ENCODE peak calls at places on chromosome 17, in five cellular contexts. V, Q, J, L and A are unnamed samples.

GRCh38 chr17:681738-682137 is 32.9 kb downstream of the VPS53 start:
- DNase-seq in V (peak), Q (peak), J (no peak), L (no peak), A (peak)

GRCh38 chr17:11882716-11883115 is 114.6 kb downstream of the ZNF18 start:
- DNase-seq in V (no peak), Q (no peak), J (no peak), L (no peak), A (no peak)

GRCh38 chr17:32516940-32517711 is 30.3 kb downstream of the CDK5R1 start:
- DNase-seq in V (no peak), Q (no peak), J (no peak), L (no peak), A (no peak)

GRCh38 chr17:82800885-82801284 is 38.9 kb downstream of the ZNF750 start:
- DNase-seq in V (no peak), Q (no peak), J (no peak), L (no peak), A (no peak)

GRCh38 chr17:38705523-38705802 is 390 bp downstream of the MLLT6 start:
- DNase-seq in V (no peak), Q (no peak), J (no peak), L (no peak), A (no peak)

GRCh38 chr17:79843917-79844815 is 4.9 kb upstream of the CBX4 start:
- DNase-seq in V (peak), Q (no peak), J (peak), L (peak), A (peak)

GRCh38 chr17:39834017-39834416 is 30.1 kb downstream of the IKZF3 start:
- DNase-seq in V (no peak), Q (no peak), J (no peak), L (no peak), A (no peak)

GRCh38 chr17:74453665-74454196 is 12.7 kb upstream of the CD300A start:
- DNase-seq in V (no peak), Q (no peak), J (peak), L (peak), A (no peak)

GRCh38 chr17:49742256-49742655 is 21.7 kb downstream of the FAM117A start:
- DNase-seq in V (no peak), Q (no peak), J (no peak), L (no peak), A (no peak)

GRCh38 chr17:17682293-17682736 is 1.1 kb downstream of the RAI1 start:
- DNase-seq in V (peak), Q (no peak), J (no peak), L (no peak), A (peak)

GRCh38 chr17:17680477-17681186 is 626 bp upstream of the RAI1 start:
- DNase-seq in V (no peak), Q (no peak), J (no peak), L (no peak), A (no peak)

GRCh38 chr17:17681744-17682292 is 560 bp downstream of the RAI1 start:
- DNase-seq in V (no peak), Q (no peak), J (no peak), L (no peak), A (no peak)

GRCh38 chr17:17679748-17680147 is 1.5 kb upstream of the RAI1 start:
- DNase-seq in V (no peak), Q (no peak), J (no peak), L (no peak), A (no peak)

DNA sequence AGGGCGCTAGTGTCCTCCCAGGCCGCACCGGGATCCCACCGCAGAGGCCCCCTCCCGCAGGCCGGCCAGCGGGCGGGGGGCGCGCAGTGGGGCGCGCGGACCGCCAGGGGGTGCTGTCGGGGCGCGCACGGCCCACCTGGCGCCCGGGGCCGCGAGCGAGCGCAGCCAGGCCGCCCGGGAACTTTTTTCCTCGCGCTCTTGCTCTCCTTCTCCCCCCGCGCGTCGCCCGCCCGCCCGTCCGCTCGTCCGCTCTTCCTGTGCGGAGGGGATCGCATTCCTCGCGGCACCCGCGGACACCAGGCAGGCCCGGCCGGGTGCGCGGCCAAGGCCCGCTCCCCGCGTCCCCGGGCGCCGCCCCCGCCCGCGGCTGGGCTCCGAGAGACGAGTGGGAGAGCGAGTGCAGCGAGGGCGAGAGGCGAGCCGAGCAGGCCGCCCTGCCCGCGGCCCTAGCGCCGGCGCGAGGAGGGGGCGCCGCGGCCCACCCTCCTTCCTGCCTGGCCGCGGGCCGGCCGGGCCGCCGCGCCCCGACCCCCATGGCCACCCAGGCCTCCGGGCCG is at the start of gene RAI1:
- DNase-seq in V (peak), Q (no peak), J (peak), L (peak), A (peak)
- H2AFZ ChIP-seq in V (no peak), Q (peak), J (no peak), L (no peak), A (peak)

GRCh38 chr17:3514873-3515272 is 39.1 kb downstream of the ASPA start:
- DNase-seq in V (no peak), Q (no peak), J (no peak), L (no peak), A (no peak)

GRCh38 chr17:3512512-3513171 is 36.8 kb downstream of the ASPA start:
- DNase-seq in V (no peak), Q (peak), J (no peak), L (no peak), A (peak)

GRCh38 chr17:3510090-3510489 is 34.3 kb downstream of the ASPA start:
- DNase-seq in V (no peak), Q (no peak), J (no peak), L (no peak), A (no peak)

GRCh38 chr17:3511841-3512511 is 36.2 kb downstream of the ASPA start:
- DNase-seq in V (no peak), Q (no peak), J (no peak), L (no peak), A (peak)

DNA sequence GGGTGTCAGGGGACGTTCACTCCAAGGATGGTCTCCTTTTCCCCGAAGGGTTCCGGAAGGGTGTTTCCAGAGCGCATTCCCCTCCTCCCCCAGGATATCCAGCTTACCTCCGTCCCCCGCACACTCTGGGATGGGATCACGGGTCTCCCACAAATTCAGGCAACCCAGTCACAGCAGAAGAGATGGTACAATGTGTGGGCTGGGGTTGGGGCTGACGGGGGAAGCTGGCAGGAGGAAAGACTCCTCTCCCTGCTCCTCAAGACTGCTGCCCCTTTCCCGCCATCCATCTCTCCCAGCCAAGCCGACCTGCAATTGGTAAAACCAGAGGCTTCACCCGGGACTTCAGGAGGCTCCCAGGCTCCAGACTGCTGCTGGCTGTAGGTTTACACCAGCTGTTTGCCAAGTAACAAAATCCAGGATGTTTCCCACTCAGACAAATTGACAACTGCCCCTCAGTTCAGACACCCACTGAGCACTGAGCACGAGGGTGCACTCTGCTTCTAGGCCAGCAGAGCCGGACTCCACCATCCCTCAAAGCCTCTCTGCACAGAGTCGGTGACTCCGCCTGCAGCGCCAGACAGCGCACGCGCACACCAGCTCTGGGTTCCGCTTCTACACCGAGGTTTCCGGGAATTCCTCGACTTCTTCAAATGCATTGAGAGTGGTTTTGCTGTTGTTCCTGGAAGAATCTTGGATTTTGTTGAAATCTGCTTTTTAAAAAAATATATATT is 37.7 kb downstream of the ASPA start:
- DNase-seq in V (no peak), Q (no peak), J (no peak), L (no peak), A (peak)
- H2BK12ac ChIP-seq in V (no peak), Q (peak), J (no peak), L (no peak), A (peak)

GRCh38 chr17:48725005-48725293 is 2.0 kb downstream of the PRAC2 start:
- DNase-seq in V (peak), Q (no peak), J (no peak), L (no peak), A (no peak)
- H2AFZ ChIP-seq in V (no peak), Q (no peak), J (no peak), L (no peak), A (no peak)

GRCh38 chr17:19574956-19575355 is 41.3 kb downstream of the SLC47A1 start:
- DNase-seq in V (no peak), Q (no peak), J (no peak), L (no peak), A (no peak)

GRCh38 chr17:19583871-19584270 is 50.2 kb downstream of the SLC47A1 start:
- DNase-seq in V (no peak), Q (no peak), J (no peak), L (no peak), A (no peak)

GRCh38 chr17:19579867-19580565 is 46.4 kb downstream of the SLC47A1 start:
- DNase-seq in V (no peak), Q (no peak), J (no peak), L (peak), A (no peak)

GRCh38 chr17:19579192-19579668 is 45.6 kb downstream of the SLC47A1 start:
- DNase-seq in V (no peak), Q (no peak), J (peak), L (peak), A (no peak)

GRCh38 chr17:19578545-19578944 is 44.9 kb downstream of the SLC47A1 start:
- DNase-seq in V (no peak), Q (no peak), J (no peak), L (no peak), A (no peak)
- H2BK12ac ChIP-seq in V (no peak), Q (no peak), J (no peak), L (no peak), A (no peak)

GRCh38 chr17:33967608-33968349 is 287.3 kb upstream of the CCL2 start:
- DNase-seq in V (no peak), Q (no peak), J (no peak), L (no peak), A (no peak)
- H2AFZ ChIP-seq in V (no peak), Q (no peak), J (peak), L (no peak), A (no peak)

DNA sequence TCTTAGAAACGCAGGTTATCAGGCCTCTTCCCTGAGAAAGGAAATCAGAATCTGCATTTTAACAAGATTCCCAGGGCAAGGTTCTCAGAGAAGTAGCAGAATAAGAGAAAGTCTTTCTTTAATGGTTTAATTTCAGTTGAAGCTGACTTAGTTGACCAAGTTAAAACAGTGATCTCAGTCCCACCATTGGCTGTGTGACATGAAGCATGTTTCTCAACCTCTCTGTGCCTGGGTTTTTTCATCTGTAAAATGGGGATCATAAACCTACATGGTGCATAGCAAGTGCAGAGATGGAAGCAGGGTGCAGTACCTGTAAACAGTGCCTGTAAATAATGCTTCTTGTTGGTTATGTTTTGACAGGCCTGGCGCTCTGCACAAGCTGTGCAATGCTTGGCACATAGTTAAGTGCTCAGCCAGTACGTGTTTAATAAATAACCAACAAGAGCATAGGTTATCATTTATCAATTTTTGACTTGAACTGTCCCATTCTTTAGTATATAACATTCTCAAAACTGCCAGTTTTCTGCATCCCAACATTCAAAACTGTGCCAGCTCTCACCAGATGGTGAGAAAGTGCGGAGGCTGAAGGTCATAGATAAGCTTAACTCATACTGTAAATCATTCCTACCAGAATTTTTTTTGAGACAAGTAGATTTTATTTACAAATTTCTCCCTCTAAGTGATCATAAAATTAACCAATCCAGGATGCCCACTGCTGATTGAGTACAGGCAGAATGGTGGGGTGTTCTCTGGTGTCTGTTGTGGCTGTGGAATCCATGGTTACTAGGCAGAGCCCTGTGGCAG is 6.9 kb downstream of the C17orf67 start:
- DNase-seq in V (no peak), Q (no peak), J (no peak), L (no peak), A (no peak)
- H2BK12ac ChIP-seq in V (no peak), Q (no peak), J (no peak), L (no peak), A (no peak)

DNA sequence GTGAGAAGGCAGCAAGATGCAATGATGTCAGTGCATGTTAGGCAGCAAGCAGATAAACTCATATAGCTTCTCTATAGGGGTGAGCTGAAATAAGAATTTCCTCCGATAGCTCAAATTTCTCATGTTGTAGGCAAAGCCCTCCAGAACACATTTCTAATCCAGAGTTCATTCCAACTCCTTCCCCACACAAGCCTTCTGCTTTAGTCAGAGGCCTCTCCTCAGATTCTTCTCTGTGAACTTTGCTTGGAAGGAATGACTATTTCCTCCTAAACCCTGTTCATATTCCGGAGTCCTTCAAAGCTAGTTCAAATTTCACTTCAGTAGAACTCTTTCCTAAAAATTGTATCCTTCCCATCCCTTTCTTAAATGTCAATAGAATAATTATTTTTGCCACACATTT is 144.8 kb downstream of the KCNJ2 start:
- DNase-seq in V (no peak), Q (no peak), J (no peak), L (no peak), A (no peak)
- H2AFZ ChIP-seq in V (no peak), Q (no peak), J (no peak), L (no peak), A (no peak)

GRCh38 chr17:81415681-81416080 is 20.4 kb downstream of the BAHCC1 start:
- DNase-seq in V (no peak), Q (no peak), J (no peak), L (no peak), A (no peak)

GRCh38 chr17:81413497-81414135 is 18.4 kb downstream of the BAHCC1 start:
- DNase-seq in V (no peak), Q (no peak), J (no peak), L (no peak), A (no peak)

GRCh38 chr17:81417049-81417878 is 22.0 kb downstream of the BAHCC1 start:
- DNase-seq in V (no peak), Q (no peak), J (no peak), L (no peak), A (no peak)

GRCh38 chr17:81416612-81417011 is 21.4 kb downstream of the BAHCC1 start:
- DNase-seq in V (no peak), Q (no peak), J (no peak), L (no peak), A (no peak)

DNA sequence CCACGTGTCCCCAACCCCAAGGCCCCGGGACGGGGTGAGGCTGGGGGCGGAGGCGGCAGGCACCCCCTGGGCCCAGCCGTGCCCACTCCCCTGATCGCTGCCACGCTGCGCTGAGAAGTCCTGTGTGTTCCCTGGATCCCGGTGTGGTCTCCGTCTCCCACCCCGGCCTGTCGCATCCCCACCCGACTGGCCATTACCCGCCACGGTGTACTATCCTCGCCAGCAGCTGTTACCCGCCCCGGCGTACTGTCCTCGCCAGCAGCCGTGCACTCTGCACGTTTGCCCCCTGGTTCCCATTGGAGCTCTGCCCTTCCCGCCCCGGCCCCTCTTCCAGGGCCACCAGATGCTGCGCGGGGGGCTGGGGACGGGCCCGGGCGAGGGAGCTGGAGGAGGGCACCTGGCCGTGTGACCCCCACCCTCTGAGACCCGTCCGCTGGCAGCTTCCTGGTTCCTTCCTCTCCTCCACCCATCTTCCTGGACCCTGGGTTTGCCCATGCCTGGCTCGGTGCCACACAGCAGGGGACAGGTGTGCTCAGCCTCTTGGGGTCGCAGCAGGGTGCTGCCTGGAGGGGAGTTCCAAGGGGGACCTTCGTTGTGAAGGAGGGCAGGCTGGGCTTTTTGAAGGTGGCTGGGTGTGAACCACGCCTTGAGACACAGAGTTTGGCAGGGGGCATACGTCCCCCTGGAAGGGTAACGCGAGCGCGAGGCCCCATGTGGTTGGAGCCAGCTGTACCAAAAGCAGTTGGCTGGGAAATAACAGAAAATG is 19.7 kb downstream of the BAHCC1 start:
- DNase-seq in V (no peak), Q (no peak), J (no peak), L (no peak), A (no peak)
- H2BK12ac ChIP-seq in V (no peak), Q (no peak), J (no peak), L (no peak), A (no peak)

GRCh38 chr17:41919165-41919817 is 540 bp upstream of the ACLY start:
- DNase-seq in V (no peak), Q (no peak), J (peak), L (peak), A (peak)
- H2AFZ ChIP-seq in V (peak), Q (peak), J (peak), L (no peak), A (peak)